ENCODE peak calls at places on chromosomes 6 and 20, in four cellular contexts. T, Z, O and W are unnamed samples.

GRCh38 chr20:59746155-59746554 is 141.8 kb downstream of the PHACTR3 start:
- DNase-seq in T (no peak), Z (no peak), O (no peak), W (no peak)

GRCh38 chr20:11101696-11102095 is 427.9 kb upstream of the JAG1 start:
- DNase-seq in T (no peak), Z (no peak), O (no peak), W (no peak)

GRCh38 chr20:45465492-45466266 is 3.9 kb upstream of the WFDC2 start:
- DNase-seq in T (no peak), Z (peak), O (no peak), W (no peak)

GRCh38 chr6:24139080-24139479 is 13.1 kb downstream of the NRSN1 start:
- DNase-seq in T (no peak), Z (no peak), O (no peak), W (no peak)

GRCh38 chr20:56554869-56555268 is 21.8 kb downstream of the FAM209B start:
- DNase-seq in T (no peak), Z (peak), O (no peak), W (peak)

GRCh38 chr6:143301204-143301603 is 149.3 kb downstream of the ADAT2 start:
- DNase-seq in T (no peak), Z (peak), O (no peak), W (no peak)

GRCh38 chr20:16926626-16927025 is 178.5 kb downstream of the OTOR start:
- DNase-seq in T (no peak), Z (no peak), O (no peak), W (no peak)

GRCh38 chr6:139080255-139080920 is 51.8 kb downstream of the ABRACL start:
- DNase-seq in T (no peak), Z (no peak), O (no peak), W (no peak)

GRCh38 chr6:111894951-111895350 is 21.7 kb upstream of the FYN start:
- DNase-seq in T (no peak), Z (no peak), O (no peak), W (no peak)

GRCh38 chr20:57959589-57959988 is 249.8 kb upstream of the PMEPA1 start:
- DNase-seq in T (no peak), Z (no peak), O (no peak), W (no peak)

GRCh38 chr6:168452685-168453377 is 11.8 kb downstream of the SMOC2 start:
- DNase-seq in T (no peak), Z (no peak), O (no peak), W (no peak)

GRCh38 chr6:129353067-129353466 is 356.9 kb downstream of the ARHGAP18 start:
- DNase-seq in T (no peak), Z (no peak), O (no peak), W (no peak)

GRCh38 chr20:48066256-48066655 is 281.0 kb upstream of the SULF2 start:
- DNase-seq in T (no peak), Z (no peak), O (no peak), W (no peak)

GRCh38 chr6:65989676-65990075 is 282.6 kb upstream of the EYS start:
- DNase-seq in T (no peak), Z (no peak), O (no peak), W (no peak)

DNA sequence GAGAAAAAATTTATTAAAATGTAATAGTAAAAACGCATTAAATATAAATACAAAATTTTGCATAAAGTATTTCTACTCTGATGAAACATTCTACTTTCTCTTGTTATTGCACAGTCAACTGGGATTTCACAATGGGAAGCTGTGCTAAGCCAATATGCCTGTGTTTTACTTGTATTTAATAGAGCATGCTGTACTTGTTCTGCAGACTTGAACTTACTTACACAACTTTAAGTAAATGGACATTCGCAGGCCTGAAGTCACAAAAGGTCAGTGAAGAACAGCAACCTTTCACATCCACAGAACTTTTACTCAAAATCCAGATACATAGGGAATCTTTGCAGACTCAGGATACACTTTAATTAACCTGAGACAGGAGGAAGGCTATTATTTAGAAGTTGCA is 409.5 kb downstream of the BTBD3 start:
- DNase-seq in T (no peak), Z (no peak), O (no peak), W (no peak)
- TF ChIP-seq CTCF in T (no peak), Z (no peak), O (no peak), W (no peak)

GRCh38 chr6:3419624-3420272 is 37.1 kb downstream of the SLC22A23 start:
- DNase-seq in T (no peak), Z (no peak), O (no peak), W (no peak)
- H3K4me3 ChIP-seq in T (no peak), Z (no peak), O (no peak), W (no peak)

GRCh38 chr6:54299542-54300269 is 8.5 kb upstream of the TINAG start:
- DNase-seq in T (no peak), Z (no peak), O (no peak), W (no peak)
- TF ChIP-seq CTCF in T (no peak), Z (no peak), O (no peak), W (no peak)

GRCh38 chr6:28661097-28661713 is 135.5 kb downstream of the GPX5 start:
- DNase-seq in T (no peak), Z (no peak), O (no peak), W (no peak)

GRCh38 chr6:28657756-28658465 is 132.2 kb downstream of the GPX5 start:
- DNase-seq in T (no peak), Z (peak), O (no peak), W (peak)

GRCh38 chr6:28658475-28659249 is 133.0 kb downstream of the GPX5 start:
- DNase-seq in T (no peak), Z (peak), O (no peak), W (no peak)

GRCh38 chr6:28657367-28657755 is 131.7 kb downstream of the GPX5 start:
- DNase-seq in T (no peak), Z (no peak), O (no peak), W (no peak)

GRCh38 chr6:28659250-28659566 is 133.5 kb downstream of the GPX5 start:
- DNase-seq in T (no peak), Z (no peak), O (no peak), W (no peak)
- H3K4me3 ChIP-seq in T (no peak), Z (peak), O (no peak), W (peak)

GRCh38 chr20:1383621-1384404 is 9.0 kb downstream of the FKBP1A start:
- DNase-seq in T (no peak), Z (no peak), O (no peak), W (no peak)

GRCh38 chr20:1388706-1389483 is 4.0 kb downstream of the FKBP1A start:
- DNase-seq in T (no peak), Z (no peak), O (no peak), W (no peak)

GRCh38 chr20:1389703-1390385 is 3.0 kb downstream of the FKBP1A start:
- DNase-seq in T (no peak), Z (peak), O (no peak), W (no peak)

GRCh38 chr20:1388253-1388652 is 4.6 kb downstream of the FKBP1A start:
- DNase-seq in T (no peak), Z (no peak), O (no peak), W (no peak)

DNA sequence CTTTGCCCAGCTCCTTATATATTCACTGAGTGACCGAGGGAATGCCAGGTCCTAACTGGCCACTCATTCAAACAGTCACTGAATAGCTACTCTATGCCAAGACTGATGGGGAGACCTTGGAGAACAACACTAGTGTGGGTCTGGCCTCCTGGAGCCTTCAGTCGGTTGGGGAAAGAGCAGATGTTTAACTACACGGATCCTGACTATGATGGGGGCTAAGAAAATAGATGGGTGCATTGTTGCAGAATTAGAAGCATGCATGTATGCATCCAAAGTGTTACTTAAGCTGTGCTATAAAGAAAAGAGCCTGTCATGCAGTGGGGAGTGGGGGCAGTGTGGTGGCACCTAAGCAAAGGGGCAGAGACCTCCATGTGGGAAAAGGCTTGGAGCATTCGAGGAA is 6.5 kb downstream of the FKBP1A start:
- DNase-seq in T (no peak), Z (no peak), O (no peak), W (no peak)
- TF ChIP-seq CTCF in T (no peak), Z (no peak), O (no peak), W (no peak)

GRCh38 chr6:20812776-20813175 is 278.5 kb downstream of the CDKAL1 start:
- DNase-seq in T (no peak), Z (no peak), O (no peak), W (no peak)
- H3K4me3 ChIP-seq in T (no peak), Z (no peak), O (no peak), W (no peak)

DNA sequence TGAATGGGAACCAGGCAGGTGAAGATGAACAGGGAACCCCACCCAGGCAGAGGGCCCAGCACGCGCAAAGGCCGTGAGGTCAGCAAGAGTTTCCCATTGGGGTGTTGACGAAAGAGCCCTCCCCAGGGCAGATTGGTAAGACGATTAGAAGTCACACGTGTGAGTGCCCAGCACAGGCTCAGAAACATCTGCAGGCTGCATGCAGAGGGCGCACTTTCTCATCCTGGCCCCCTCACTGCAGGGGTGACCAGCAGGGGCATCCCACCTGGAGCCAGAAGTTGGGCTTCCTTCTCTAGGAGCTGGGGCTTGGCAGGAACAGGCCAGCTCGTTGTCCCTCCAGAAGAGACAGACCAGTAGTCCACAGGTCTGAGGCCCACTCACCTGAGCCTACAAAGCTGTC is 38.4 kb downstream of the VSTM2L start:
- DNase-seq in T (no peak), Z (peak), O (no peak), W (no peak)
- TF ChIP-seq CTCF in T (no peak), Z (peak), O (no peak), W (peak)

GRCh38 chr20:64100566-64100888 is 6.8 kb downstream of the NPBWR2 start:
- DNase-seq in T (no peak), Z (no peak), O (no peak), W (no peak)

GRCh38 chr20:64100946-64101688 is 6.2 kb downstream of the NPBWR2 start:
- DNase-seq in T (no peak), Z (peak), O (no peak), W (no peak)

GRCh38 chr20:64099880-64100565 is 7.3 kb downstream of the NPBWR2 start:
- DNase-seq in T (peak), Z (no peak), O (no peak), W (no peak)

GRCh38 chr20:64102647-64103354 is 4.6 kb downstream of the NPBWR2 start:
- DNase-seq in T (peak), Z (peak), O (no peak), W (no peak)

GRCh38 chr20:64101731-64102621 is 5.4 kb downstream of the NPBWR2 start:
- DNase-seq in T (peak), Z (peak), O (peak), W (no peak)
- H3K4me3 ChIP-seq in T (peak), Z (peak), O (peak), W (no peak)

DNA sequence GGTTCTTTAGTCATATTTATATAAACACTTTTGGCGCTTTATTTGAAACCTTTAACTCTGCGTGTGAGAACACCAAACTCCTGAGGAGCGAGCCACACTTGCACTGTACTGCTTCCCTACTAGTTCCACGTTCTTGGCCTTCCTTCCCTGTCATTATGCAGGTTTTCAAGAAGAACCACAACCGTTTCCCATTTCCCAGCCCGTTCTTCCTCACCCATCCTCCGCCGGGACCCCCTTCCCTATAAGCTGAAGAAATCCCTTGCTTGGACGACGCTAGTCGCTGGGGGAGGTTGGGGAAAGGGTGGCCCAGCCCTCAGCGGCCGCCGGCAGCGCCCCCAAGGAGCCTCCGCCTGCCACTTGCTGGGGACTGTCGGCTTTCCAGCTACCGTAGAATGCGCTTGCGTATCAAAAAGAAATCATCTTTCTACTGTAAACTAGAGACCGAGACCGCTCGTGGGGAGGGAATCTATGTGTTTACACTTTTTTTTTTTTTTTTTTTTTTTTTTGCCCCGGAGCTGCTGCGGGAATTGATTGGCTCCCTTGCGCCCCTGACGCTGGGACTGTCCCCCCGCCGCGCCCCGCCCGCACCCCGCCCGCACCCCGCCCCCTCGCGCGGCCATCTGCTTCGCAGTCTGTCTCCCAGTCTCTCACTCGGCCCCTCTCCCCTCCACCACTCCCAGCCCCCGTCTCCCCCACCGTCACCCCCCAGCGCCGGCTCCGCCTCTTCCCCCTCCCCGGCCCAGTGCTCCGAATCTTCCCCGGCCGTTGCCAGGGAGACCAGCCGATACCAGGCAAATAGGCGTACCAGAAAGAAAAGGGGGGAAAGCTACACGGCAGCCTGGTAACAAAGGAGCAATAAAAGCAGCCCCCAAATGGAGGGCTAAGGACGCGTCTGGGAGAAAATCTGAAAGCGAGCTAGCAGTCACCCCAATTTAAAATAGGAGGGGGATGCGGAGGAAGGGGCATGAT is 2.3 kb upstream of the MARCKS start:
- DNase-seq in T (peak), Z (peak), O (no peak), W (peak)
- TF ChIP-seq CTCF in T (peak), Z (peak), O (no peak), W (no peak)

GRCh38 chr6:94215614-94216013 is 796.3 kb upstream of the EPHA7 start:
- DNase-seq in T (no peak), Z (no peak), O (no peak), W (no peak)
- H3K4me3 ChIP-seq in T (no peak), Z (no peak), O (no peak), W (no peak)